ENCODE peak calls at places on chromosomes 3 and 15, in nine cellular contexts. F, E, U, S, M, J, X, O and Q are unnamed samples. For H3K9me3 and H3K4me1, the result is how much of the 10 kb centered on the place peaks cover.

GRCh38 chr15:65618575-65619109 is 3.1 kb upstream of the SLC24A1 start:
- DNase-seq in U (no peak), X (no peak), O (no peak), S (no peak), F (no peak), M (no peak), J (no peak), E (no peak), Q (no peak)

GRCh38 chr3:156795890-156796451 is 30.2 kb upstream of the LEKR1 start:
- DNase-seq in S (no peak), U (no peak), F (no peak), O (no peak), J (no peak), E (no peak), M (no peak), X (peak), Q (no peak)

GRCh38 chr15:33315044-33315443 is 4.3 kb downstream of the RYR3 start:
- DNase-seq in E (no peak), J (no peak), M (no peak), O (no peak), U (no peak), F (no peak), S (no peak), X (no peak), Q (no peak)

GRCh38 chr3:136277634-136278033 is 27.5 kb downstream of the PCCB start:
- DNase-seq in U (no peak), M (no peak), E (no peak), S (no peak), F (no peak), X (no peak), O (no peak), J (no peak), Q (no peak)

GRCh38 chr15:93063796-93064690 is 25.0 kb downstream of the RGMA start:
- DNase-seq in S (no peak), F (no peak), O (no peak), E (no peak), J (no peak), M (peak), X (no peak), U (no peak), Q (no peak)

GRCh38 chr15:71596672-71597071 is 213.7 kb upstream of the NR2E3 start:
- DNase-seq in M (no peak), S (peak), O (peak), F (no peak), U (no peak), X (peak), E (peak), J (peak), Q (peak)

GRCh38 chr3:28118087-28118486 is 123.3 kb upstream of the CMC1 start:
- DNase-seq in O (no peak), X (no peak), M (no peak), U (no peak), F (no peak), J (no peak), S (no peak), E (no peak), Q (no peak)

GRCh38 chr3:116067275-116067674 is 378.0 kb downstream of the LSAMP start:
- DNase-seq in J (no peak), E (no peak), U (no peak), M (no peak), S (no peak), F (no peak), X (no peak), O (no peak), Q (no peak)

GRCh38 chr3:118239253-118239652 is 795.4 kb downstream of the IGSF11 start:
- DNase-seq in F (no peak), J (no peak), X (no peak), O (no peak), M (no peak), U (no peak), S (no peak), E (no peak), Q (no peak)

GRCh38 chr3:130425484-130425883 is 80.0 kb downstream of the COL6A5 start:
- DNase-seq in X (no peak), O (no peak), E (no peak), J (no peak), S (no peak), F (no peak), U (no peak), M (no peak), Q (no peak)

GRCh38 chr15:70517194-70517590 is 246.2 kb downstream of the UACA start:
- DNase-seq in M (peak), O (no peak), U (no peak), X (no peak), J (no peak), S (no peak), F (no peak), E (no peak), Q (no peak)

GRCh38 chr3:132843851-132844565 is 121.8 kb upstream of the NPHP3 start:
- DNase-seq in X (no peak), E (no peak), F (no peak), U (no peak), J (no peak), S (no peak), O (no peak), M (no peak), Q (no peak)

GRCh38 chr3:73547427-73548036 is 77.2 kb downstream of the PDZRN3 start:
- DNase-seq in U (no peak), M (no peak), S (no peak), F (no peak), E (no peak), O (peak), X (peak), J (no peak), Q (no peak)

GRCh38 chr15:73881539-73882320 is 8.4 kb downstream of the TBC1D21 start:
- DNase-seq in F (no peak), S (no peak), U (no peak), X (no peak), O (no peak), M (no peak), E (no peak), J (no peak), Q (no peak)

GRCh38 chr3:58351920-58352319 is 19.2 kb downstream of the PXK start:
- DNase-seq in U (no peak), O (no peak), F (no peak), X (no peak), E (no peak), S (no peak), J (no peak), M (no peak), Q (no peak)

DNA sequence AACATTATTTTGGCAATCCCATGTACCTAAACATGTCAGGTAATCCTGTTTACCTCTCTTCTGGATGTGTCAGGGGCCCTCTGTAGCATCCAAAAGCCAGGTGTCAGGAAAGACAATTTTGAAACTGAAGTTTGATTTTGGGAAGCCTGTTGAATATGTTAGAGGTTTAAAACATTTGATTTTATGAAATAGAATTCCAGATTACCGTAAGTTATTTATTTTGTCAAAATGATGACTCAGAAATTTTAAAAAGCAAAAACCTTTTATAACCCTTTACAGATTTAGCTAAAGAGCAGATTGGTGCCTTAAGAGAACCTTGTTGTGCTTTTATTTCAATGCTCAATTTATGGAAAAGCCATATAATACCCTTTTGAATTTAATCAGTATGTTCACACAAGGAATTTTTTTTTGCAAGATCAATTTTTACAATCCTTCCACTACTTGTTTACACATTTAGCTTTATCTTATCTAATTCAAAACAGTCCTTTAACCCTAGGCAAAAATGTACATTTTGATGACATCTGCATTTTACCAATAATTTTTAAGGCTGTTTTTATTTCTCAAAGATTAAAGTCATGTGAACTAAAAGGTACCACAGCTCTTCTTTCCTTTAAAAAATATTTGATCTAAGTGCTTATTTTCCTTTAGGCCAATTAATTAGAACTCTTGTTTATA is 10.0 kb downstream of the KIF15 start:
- DNase-seq in J (no peak), S (no peak), O (no peak), X (no peak), E (no peak), F (no peak), U (no peak), M (no peak), Q (no peak)
- H3K9me3 ChIP-seq in J (under half), S (under half), O (under half), X (under half), E (under half), F (under half), U (under half), M (under half), Q (under half)

GRCh38 chr3:105868745-105869530 is at the start of gene CBLB:
- DNase-seq in U (peak), E (peak), S (peak), J (peak), X (peak), O (peak), F (peak), M (peak), Q (peak)
- TF ChIP-seq POLR2A in U (peak), E (peak), S (peak), J (peak), X (peak), O (peak), F (peak), M (peak), Q (peak)

GRCh38 chr3:172173316-172174271 is 134.2 kb downstream of the FNDC3B start:
- DNase-seq in X (no peak), J (no peak), U (no peak), E (no peak), S (no peak), F (no peak), M (no peak), O (no peak), Q (no peak)

GRCh38 chr3:172176385-172176784 is 137.0 kb downstream of the FNDC3B start:
- DNase-seq in J (no peak), M (no peak), U (no peak), O (no peak), S (no peak), F (no peak), E (no peak), X (no peak), Q (no peak)

GRCh38 chr3:172177046-172177445 is 137.7 kb downstream of the FNDC3B start:
- DNase-seq in F (no peak), J (no peak), S (no peak), O (no peak), M (no peak), U (no peak), X (peak), E (peak), Q (no peak)

GRCh38 chr3:172175254-172175599 is 135.8 kb downstream of the FNDC3B start:
- DNase-seq in O (no peak), U (no peak), J (no peak), X (no peak), F (no peak), E (no peak), M (no peak), S (no peak), Q (no peak)

DNA sequence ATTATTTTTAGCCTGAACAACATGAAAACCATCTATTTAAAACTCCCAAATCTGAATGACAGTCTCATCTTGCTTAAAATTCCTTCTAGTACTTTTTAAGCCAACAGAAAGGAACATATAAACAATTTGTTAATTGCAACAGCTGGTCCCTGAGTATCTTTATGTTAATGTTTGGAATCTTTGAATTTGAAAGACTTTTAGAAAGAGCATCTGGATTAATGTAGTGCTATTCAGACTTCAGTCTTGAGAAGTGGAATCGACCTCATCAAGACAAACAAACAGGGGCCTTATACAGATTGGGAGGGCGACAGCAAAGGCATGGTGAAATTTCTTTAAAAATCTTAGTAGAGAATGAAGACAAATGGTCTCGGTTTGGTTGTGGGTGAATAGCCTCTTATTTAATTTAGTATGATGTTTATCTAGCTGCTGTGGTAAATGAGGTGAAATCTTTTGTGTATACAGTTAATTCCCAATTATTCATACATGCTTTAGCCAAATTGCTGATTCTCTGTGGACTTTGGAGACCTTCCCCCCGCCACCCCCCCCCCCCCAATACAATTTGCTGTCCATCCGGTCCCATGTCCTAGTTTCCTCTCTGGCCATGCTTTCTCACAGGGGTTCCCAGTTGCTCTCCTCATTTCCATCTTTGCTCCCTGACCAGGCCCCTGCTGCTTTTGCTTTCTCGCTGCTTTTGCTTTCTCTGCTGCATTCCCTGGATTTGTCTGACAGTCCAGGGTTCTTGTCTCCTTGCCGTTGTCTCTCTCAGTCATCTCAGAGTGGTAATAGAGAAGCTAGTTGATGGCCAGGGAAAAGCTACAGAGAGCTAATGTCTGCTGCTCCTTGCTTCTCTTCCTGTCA is 135.2 kb downstream of the FNDC3B start:
- DNase-seq in F (no peak), S (no peak), U (no peak), O (no peak), J (no peak), X (peak), E (no peak), M (no peak), Q (no peak)
- H3K4me1 ChIP-seq in F (under half), S (under half), U (under half), O (under half), J (under half), X (under half), E (half or more), M (under half), Q (under half)

GRCh38 chr3:143105170-143105569 is 14.4 kb upstream of the CHST2 start:
- DNase-seq in S (no peak), U (no peak), F (no peak), M (no peak), J (no peak), O (no peak), E (no peak), X (no peak), Q (no peak)
- H3K9me3 ChIP-seq in S (under half), U (under half), F (under half), M (under half), J (under half), O (under half), E (under half), X (under half), Q (under half)

GRCh38 chr3:42653303-42653559 is 266 bp upstream of the ZBTB47 start:
- DNase-seq in M (no peak), X (no peak), O (no peak), S (no peak), U (no peak), E (no peak), J (no peak), F (no peak), Q (no peak)

GRCh38 chr3:42651248-42652091 is 2.0 kb upstream of the ZBTB47 start:
- DNase-seq in M (no peak), U (no peak), O (no peak), X (peak), J (no peak), S (no peak), F (no peak), E (no peak), Q (peak)

GRCh38 chr3:42653560-42654330 is at the start of gene ZBTB47:
- DNase-seq in F (peak), O (no peak), M (peak), E (peak), X (no peak), J (peak), S (peak), U (no peak), Q (peak)

GRCh38 chr3:42652251-42652610 is 1.3 kb upstream of the ZBTB47 start:
- DNase-seq in S (no peak), M (no peak), F (no peak), J (no peak), X (no peak), O (no peak), E (no peak), U (no peak), Q (no peak)

GRCh38 chr3:42652611-42653302 is 740 bp upstream of the ZBTB47 start:
- DNase-seq in M (peak), E (peak), S (peak), U (peak), F (peak), O (peak), X (peak), J (peak), Q (peak)
- TF ChIP-seq POLR2A in M (peak), E (peak), S (peak), U (no peak), F (peak), O (peak), X (peak), J (peak), Q (peak)